ENCODE peak calls at places on chromosome 5, in four cellular contexts. U, K, M and N are unnamed samples.
A peak's percentile ranks its signal among the peaks of the same experiment; 100 is the strongest.

GRCh38 chr5:147188200-147189108 is 46.4 kb upstream of the STK32A start:
- DNase-seq in U (peak; percentile 84), K (peak; percentile 59), M (peak; percentile 74), N (no peak)

GRCh38 chr5:175589714-175590113 is 68.2 kb upstream of the HRH2 start:
- DNase-seq in U (no peak), K (no peak), M (no peak), N (no peak)

GRCh38 chr5:5149154-5149553 is 9.0 kb downstream of the ADAMTS16 start:
- DNase-seq in U (no peak), K (no peak), M (no peak), N (no peak)

GRCh38 chr5:158658439-158659230 is 441.1 kb downstream of the EBF1 start:
- DNase-seq in U (no peak), K (no peak), M (peak; percentile 85), N (no peak)

GRCh38 chr5:150021491-150022162 is 21.1 kb downstream of the HMGXB3 start:
- DNase-seq in U (peak; percentile 67), K (no peak), M (peak; percentile 82), N (no peak)

GRCh38 chr5:4976918-4977317 is 163.2 kb upstream of the ADAMTS16 start:
- DNase-seq in U (no peak), K (no peak), M (peak; percentile 31), N (no peak)

GRCh38 chr5:159864885-159865622 is 51.2 kb upstream of the ADRA1B start:
- DNase-seq in U (peak; percentile 78), K (no peak), M (peak; percentile 87), N (peak; percentile 50)

GRCh38 chr5:3845249-3845648 is 249.6 kb downstream of the IRX1 start:
- DNase-seq in U (no peak), K (no peak), M (no peak), N (no peak)

GRCh38 chr5:30390095-30390494 is 803.4 kb upstream of the CDH6 start:
- DNase-seq in U (no peak), K (no peak), M (no peak), N (no peak)

GRCh38 chr5:66596791-66597757 is 881 bp downstream of the MAST4 start:
- DNase-seq in U (peak; percentile 35), K (peak; percentile 23), M (peak; percentile 3), N (no peak)

GRCh38 chr5:124289122-124289521 is 457.3 kb downstream of the ZNF608 start:
- DNase-seq in U (no peak), K (no peak), M (no peak), N (no peak)

GRCh38 chr5:74992791-74993190 is 59.6 kb downstream of the GCNT4 start:
- DNase-seq in U (no peak), K (no peak), M (no peak), N (no peak)

GRCh38 chr5:136032564-136032963 is 3.8 kb downstream of the TGFBI start:
- DNase-seq in U (peak; percentile 88), K (peak; percentile 69), M (peak; percentile 92), N (peak; percentile 79)

GRCh38 chr5:179967489-179967888 is 59.8 kb upstream of the TBC1D9B start:
- DNase-seq in U (no peak), K (no peak), M (no peak), N (no peak)

GRCh38 chr5:123500476-123500875 is 11.5 kb upstream of the CSNK1G3 start:
- DNase-seq in U (no peak), K (no peak), M (no peak), N (no peak)

GRCh38 chr5:178289438-178289837 is 56.8 kb upstream of the PHYKPL start:
- DNase-seq in U (no peak), K (no peak), M (no peak), N (no peak)

GRCh38 chr5:172505403-172505759 is 51.1 kb upstream of the SH3PXD2B start:
- DNase-seq in U (no peak), K (no peak), M (no peak), N (no peak)

GRCh38 chr5:15992918-15993317 is 186.7 kb downstream of the MARCHF11 start:
- DNase-seq in U (peak; percentile 59), K (peak; percentile 27), M (peak; percentile 74), N (no peak)

GRCh38 chr5:6450235-6450860 is 1.7 kb downstream of the UBE2QL1 start:
- DNase-seq in U (no peak), K (no peak), M (no peak), N (no peak)

GRCh38 chr5:10663531-10664183 is 97.4 kb downstream of the DAP start:
- DNase-seq in U (peak; percentile 47), K (no peak), M (peak; percentile 64), N (peak; percentile 10)

GRCh38 chr5:179132586-179133355 is 72.6 kb downstream of the ZNF354C start:
- DNase-seq in U (no peak), K (no peak), M (no peak), N (no peak)

GRCh38 chr5:36395260-36395659 is 93.6 kb upstream of the RANBP3L start:
- DNase-seq in U (no peak), K (no peak), M (no peak), N (no peak)

GRCh38 chr5:36402512-36402906 is 100.8 kb upstream of the RANBP3L start:
- DNase-seq in U (no peak), K (no peak), M (peak; percentile 22), N (no peak)

GRCh38 chr5:36396640-36397039 is 94.9 kb upstream of the RANBP3L start:
- DNase-seq in U (peak; percentile 34), K (no peak), M (peak; percentile 41), N (peak; percentile 43)

GRCh38 chr5:36393656-36394438 is 92.1 kb upstream of the RANBP3L start:
- DNase-seq in U (no peak), K (no peak), M (peak; percentile 13), N (no peak)

DNA sequence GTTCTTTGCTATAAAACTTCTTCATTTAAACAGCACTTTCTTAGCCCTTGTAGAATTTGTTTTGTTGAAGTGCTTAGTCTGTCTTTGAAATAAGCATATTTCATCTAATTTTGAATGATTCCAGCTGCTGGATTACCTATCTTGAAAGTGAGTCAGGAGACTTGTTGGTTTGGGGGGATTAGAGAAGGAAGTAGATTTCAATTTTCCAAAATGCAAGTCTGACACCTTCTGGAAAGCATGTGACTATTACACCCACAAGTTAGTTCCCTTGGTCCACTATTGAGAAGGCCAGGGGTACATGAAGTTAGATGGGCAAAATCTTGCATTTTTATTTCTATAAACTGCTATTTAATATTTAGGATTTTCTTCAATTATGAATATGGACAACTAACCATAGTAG is 96.4 kb upstream of the RANBP3L start:
- DNase-seq in U (peak; percentile 73), K (peak; percentile 14), M (peak; percentile 74), N (no peak)
- TF ChIP-seq CTCF in U (peak; percentile 52), K (peak; percentile 29), M (peak; percentile 44), N (peak; percentile 46)

GRCh38 chr5:145946112-145946861 is 9.9 kb downstream of the SH3RF2 start:
- DNase-seq in U (no peak), K (peak; percentile 66), M (peak; percentile 70), N (peak; percentile 60)
- H3K4me3 ChIP-seq in U (no peak overlapping the region), K (no peak overlapping the region), M (no peak overlapping the region), N (no peak overlapping the region)

DNA sequence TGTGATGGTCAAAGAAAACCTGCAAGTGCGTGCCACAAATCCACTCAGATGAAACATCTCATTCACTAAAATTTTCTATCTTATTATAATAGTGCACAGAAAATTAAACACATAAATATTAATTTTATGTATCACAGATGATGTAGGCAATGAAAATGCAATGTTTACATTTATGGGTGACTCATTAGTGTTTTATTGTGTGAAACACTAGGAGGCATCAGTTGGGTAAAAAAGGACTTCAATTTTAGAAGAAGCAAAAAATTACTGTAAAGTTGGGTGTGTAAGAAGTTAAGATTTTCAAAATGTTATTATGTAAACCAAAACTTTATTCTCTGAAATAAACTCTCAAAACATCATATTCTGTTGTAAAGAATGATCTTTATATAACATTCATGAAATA is 4.0 kb downstream of the MEF2C start:
- DNase-seq in U (no peak), K (no peak), M (peak; percentile 38), N (no peak)
- TF ChIP-seq CTCF in U (no peak), K (no peak), M (peak; percentile 22), N (no peak)

DNA sequence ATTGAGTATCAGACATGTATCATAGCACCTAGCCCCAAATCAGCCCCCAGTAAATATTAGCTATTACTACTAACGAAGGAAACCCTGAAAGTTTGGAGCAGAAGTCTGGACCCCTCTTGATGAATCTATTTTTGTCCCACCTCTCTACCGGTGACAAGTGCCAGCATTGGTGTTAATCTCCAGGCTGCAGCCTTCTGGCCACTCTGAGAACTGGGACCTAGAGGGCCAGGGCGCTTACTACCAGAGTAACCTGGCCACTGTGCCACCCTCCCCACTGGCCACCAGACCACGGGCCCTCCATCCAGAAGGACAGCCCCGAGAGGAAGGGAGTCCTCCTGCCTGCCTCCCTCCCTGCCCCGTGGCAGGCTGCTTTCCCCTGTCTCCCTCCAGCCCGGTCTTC is 349 bp downstream of the KCNMB1 start:
- DNase-seq in U (no peak), K (no peak), M (no peak), N (no peak)
- H3K4me3 ChIP-seq in U (no peak overlapping the region), K (no peak overlapping the region), M (no peak overlapping the region), N (no peak overlapping the region)

GRCh38 chr5:32312682-32313523 is at the start of gene MTMR12:
- DNase-seq in U (peak; percentile 100), K (peak; percentile 99), M (peak; percentile 98), N (peak; percentile 97)
- TF ChIP-seq CTCF in U (no peak), K (no peak), M (no peak), N (no peak)

GRCh38 chr5:95959051-95959963 is 2.3 kb downstream of the ELL2 start:
- DNase-seq in U (no peak), K (no peak), M (peak; percentile 49), N (no peak)
- H3K4me3 ChIP-seq in U (peak overlapping the region; percentile 98), K (peak overlapping the region; percentile 67), M (peak overlapping the region; percentile 77), N (peak overlapping the region; percentile 95)

GRCh38 chr5:56314536-56314935 is 81.4 kb upstream of the ANKRD55 start:
- DNase-seq in U (peak; percentile 60), K (peak; percentile 40), M (peak; percentile 36), N (no peak)
- TF ChIP-seq CTCF in U (peak; percentile 60), K (peak; percentile 56), M (peak; percentile 77), N (peak; percentile 71)

GRCh38 chr5:127028822-127029457 is 1.4 kb downstream of the MARCHF3 start:
- DNase-seq in U (peak; percentile 13), K (no peak), M (peak; percentile 58), N (no peak)

GRCh38 chr5:127030259-127031146 is at the start of gene MARCHF3:
- DNase-seq in U (peak; percentile 98), K (peak; percentile 92), M (peak; percentile 92), N (peak; percentile 72)

GRCh38 chr5:127031147-127031862 is 947 bp upstream of the MARCHF3 start:
- DNase-seq in U (no peak), K (peak; percentile 5), M (no peak), N (no peak)

GRCh38 chr5:127027539-127027938 is 2.8 kb downstream of the MARCHF3 start:
- DNase-seq in U (no peak), K (no peak), M (no peak), N (no peak)

DNA sequence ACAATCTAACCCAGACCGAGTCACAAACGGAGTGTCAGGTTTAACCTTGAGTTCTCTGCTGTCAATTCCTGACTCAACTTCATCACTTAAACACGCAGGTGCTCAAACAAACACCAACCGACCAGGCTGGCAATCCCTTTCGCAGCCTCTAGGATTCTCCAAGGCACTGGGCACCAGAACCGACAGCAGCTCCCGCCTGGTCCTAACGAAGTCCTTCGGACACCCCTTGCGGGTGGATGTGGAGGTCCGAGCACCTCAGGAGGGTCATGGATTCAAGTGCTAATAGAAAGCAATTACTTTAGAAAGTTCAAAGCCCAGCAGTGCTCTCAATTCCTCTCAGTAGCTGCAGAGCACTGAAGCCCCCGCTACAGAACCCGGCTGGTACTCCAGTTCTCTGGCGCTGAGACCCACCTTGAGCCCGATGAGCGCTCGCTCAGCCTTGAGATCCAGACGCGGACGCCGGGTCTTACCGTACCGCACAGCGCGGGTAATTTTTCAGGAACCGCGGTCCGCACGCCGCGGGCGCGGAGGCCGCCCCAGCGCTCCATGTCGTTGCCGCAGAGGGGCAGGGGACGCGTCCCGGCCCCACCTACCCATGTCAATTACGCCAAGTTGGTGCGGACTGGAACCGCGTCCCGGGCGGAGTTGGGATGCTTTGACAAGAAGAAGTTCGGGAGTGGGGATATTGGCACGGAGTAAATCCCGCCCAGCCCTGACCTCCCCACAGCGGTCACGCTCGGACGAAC is 672 bp downstream of the MARCHF3 start:
- DNase-seq in U (peak; percentile 63), K (peak; percentile 75), M (peak; percentile 63), N (no peak)
- H3K4me3 ChIP-seq in U (peak overlapping the region; percentile 65), K (peak overlapping the region; percentile 69), M (peak overlapping the region; percentile 82), N (peak overlapping the region; percentile 77)